ENCODE peak calls at places on chromosomes 1 and 21, in four cellular contexts. B is heart right ventricle, E is stomach, N is uterus. U is an unnamed sample.

GRCh38 chr1:69567847-69568434 is at the start of gene LRRC7:
- DNase-seq in B (peak; percentile 14), E (no peak), N (no peak), U (no peak)

GRCh38 chr1:38923607-38924006 is 18.0 kb downstream of the RHBDL2 start:
- DNase-seq in N (no peak), E (peak; percentile 35), B (no peak), U (no peak)

GRCh38 chr1:8938232-8939117 is 7.2 kb upstream of the CA6 start:
- DNase-seq in B (no peak), E (no peak), N (no peak), U (no peak)

GRCh38 chr1:211420389-211420788 is 71.6 kb downstream of the RD3 start:
- DNase-seq in N (no peak), B (no peak), E (no peak), U (no peak)

GRCh38 chr21:8994640-8995511 is 1526.5 kb upstream of the TPTE start:
- DNase-seq in B (no peak), E (no peak), N (no peak), U (no peak)

GRCh38 chr1:183023601-183024351 is 556 bp downstream of the LAMC1 start:
- DNase-seq in N (peak; percentile 68), E (peak; percentile 85), B (peak; percentile 57), U (peak; percentile 81)

GRCh38 chr1:30527511-30528140 is 195.8 kb downstream of the MATN1 start:
- DNase-seq in N (no peak), B (peak; percentile 56), E (peak; percentile 21), U (no peak)

GRCh38 chr1:248924696-248925532 is 18.9 kb downstream of the PGBD2 start:
- DNase-seq in B (no peak), E (peak; percentile 55), N (no peak), U (no peak)

GRCh38 chr1:42780176-42780575 is 4.6 kb upstream of the TMEM269 start:
- DNase-seq in E (no peak), B (no peak), N (no peak), U (no peak)

GRCh38 chr1:94716966-94717365 is 103.2 kb upstream of the SLC44A3 start:
- DNase-seq in B (no peak), N (no peak), E (no peak), U (no peak)

GRCh38 chr1:99180915-99181314 is 83.4 kb upstream of the PLPPR4 start:
- DNase-seq in N (no peak), E (no peak), B (no peak), U (no peak)

GRCh38 chr1:209076688-209077087 is 506.8 kb upstream of the CAMK1G start:
- DNase-seq in E (no peak), N (no peak), B (no peak), U (no peak)

GRCh38 chr1:172980456-172980855 is 70.3 kb downstream of the TNFSF18 start:
- DNase-seq in E (no peak), N (no peak), B (no peak), U (no peak)

GRCh38 chr1:180167721-180168467 is 13.2 kb downstream of the QSOX1 start:
- DNase-seq in B (no peak), N (peak; percentile 13), E (peak; percentile 89), U (peak; percentile 86)

GRCh38 chr1:181817091-181817490 is 244.4 kb downstream of the ZNF648 start:
- DNase-seq in B (no peak), E (no peak), N (no peak), U (no peak)

GRCh38 chr1:187509091-187509490 is 680.3 kb downstream of the PLA2G4A start:
- DNase-seq in E (no peak), B (no peak), N (no peak), U (no peak)

GRCh38 chr1:65150583-65151263 is 2.7 kb downstream of the AK4 start:
- DNase-seq in B (no peak), N (no peak), E (no peak), U (no peak)

GRCh38 chr1:191240925-191241324 is 763.3 kb upstream of the BRINP3 start:
- DNase-seq in N (no peak), B (no peak), E (no peak), U (no peak)

GRCh38 chr1:207088731-207089626 is at the start of gene C4BPB:
- DNase-seq in E (peak; percentile 71), B (no peak), N (no peak), U (no peak)

GRCh38 chr21:43611598-43612369 is 47.5 kb downstream of the HSF2BP start:
- DNase-seq in E (peak; percentile 78), N (peak; percentile 64), B (peak; percentile 67), U (peak; percentile 54)

GRCh38 chr1:211036701-211037494 is 97.0 kb downstream of the KCNH1 start:
- DNase-seq in B (no peak), E (no peak), N (no peak), U (no peak)

GRCh38 chr1:228830185-228830953 is 95.1 kb downstream of the RHOU start:
- DNase-seq in N (no peak), E (peak; percentile 94), B (no peak), U (peak; percentile 64)

GRCh38 chr1:8702121-8702520 is 115.3 kb downstream of the RERE start:
- DNase-seq in B (no peak), E (peak; percentile 68), N (no peak), U (peak; percentile 64)

GRCh38 chr1:174769961-174770549 is 229.7 kb upstream of the CACYBP start:
- DNase-seq in B (no peak), E (no peak), N (no peak), U (no peak)

GRCh38 chr1:107460009-107460408 is 319.2 kb downstream of the NTNG1 start:
- DNase-seq in N (no peak), B (no peak), E (no peak), U (no peak)

GRCh38 chr1:9792156-9793042 is 31.4 kb downstream of the CLSTN1 start:
- DNase-seq in E (no peak), N (no peak), B (no peak), U (no peak)

DNA sequence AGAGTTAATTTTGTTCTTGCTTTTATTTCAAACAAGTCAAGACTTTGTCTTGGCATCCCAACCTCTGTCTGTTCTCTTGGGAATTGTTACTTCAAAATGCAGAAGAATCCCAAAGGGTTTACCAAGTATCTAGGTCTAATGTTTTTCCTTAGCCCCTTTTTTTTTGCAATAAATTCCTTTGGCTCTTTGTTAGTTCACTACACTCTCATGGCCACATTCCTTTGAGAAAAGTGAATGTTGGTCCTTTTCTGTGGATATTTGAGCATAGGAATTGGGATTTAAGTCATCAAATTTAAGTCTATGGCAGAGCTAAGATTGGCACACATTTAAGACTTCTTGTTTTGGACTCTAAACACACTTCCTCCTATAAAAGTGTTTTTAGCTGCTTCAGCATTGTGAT is 1.8 kb downstream of the BTF3L4 start:
- DNase-seq in N (no peak), B (no peak), E (no peak), U (no peak)
- H3K27ac ChIP-seq in N (no peak overlapping the region), B (no peak overlapping the region), E (no peak overlapping the region), U (no peak overlapping the region)

DNA sequence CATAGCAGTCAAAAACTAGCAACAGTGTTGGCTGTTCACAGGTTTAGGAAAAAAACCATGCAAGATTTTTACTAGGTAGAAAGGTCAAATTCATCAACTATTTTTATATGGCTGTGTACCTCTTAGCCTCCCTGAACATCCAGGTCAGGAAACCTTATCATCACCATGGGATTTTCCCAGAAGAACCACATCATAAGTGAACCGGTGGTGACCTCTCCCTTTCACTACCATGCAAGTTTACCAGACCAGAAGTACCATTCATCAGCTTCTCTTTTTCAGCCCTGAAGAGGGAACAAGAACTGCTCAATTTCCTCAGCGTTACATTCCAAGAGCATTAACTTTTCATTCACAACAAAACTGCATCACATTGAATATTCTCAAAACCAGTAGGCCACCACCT is 5.9 kb downstream of the SSBP3 start:
- DNase-seq in N (no peak), E (no peak), B (no peak), U (no peak)
- H3K4me1 ChIP-seq in N (peaks cover 14% of the 10 kb centered on the region), E (peaks cover 98% of the 10 kb centered on the region), B (peaks cover 89% of the 10 kb centered on the region), U (peaks cover 14% of the 10 kb centered on the region)

DNA sequence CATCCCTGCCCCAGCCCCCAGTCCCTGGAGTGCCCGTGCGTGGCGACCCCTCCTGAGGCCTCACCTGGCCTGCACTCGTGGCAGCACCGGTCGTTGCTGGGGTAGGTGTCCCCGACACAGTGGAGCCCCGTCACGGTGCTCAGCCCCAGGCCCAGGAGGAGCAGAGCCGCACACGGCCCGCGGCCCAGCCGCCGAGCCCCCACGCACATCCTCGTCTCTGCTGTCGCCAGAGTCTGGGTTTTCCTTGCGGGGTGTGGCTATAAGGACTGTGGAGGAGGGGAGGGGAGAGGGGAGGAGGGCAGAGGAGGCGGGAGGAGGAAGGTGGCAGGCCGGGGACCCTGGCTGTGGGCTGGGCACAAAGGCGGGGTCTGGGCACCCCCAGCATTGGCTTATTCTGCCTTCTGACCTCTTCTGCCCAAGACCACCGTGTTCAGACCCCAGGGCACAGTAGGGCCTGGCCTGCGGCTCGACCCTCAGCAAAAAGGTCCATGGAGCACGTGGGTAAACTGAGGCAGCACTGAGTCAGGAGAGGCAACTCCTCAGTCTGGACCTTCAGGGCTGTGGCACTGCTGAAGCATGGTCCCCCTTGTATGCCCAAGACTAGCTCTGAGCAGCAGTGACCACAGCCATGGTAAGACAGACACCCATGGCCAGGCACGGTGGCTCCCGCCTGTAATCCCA is at the start of gene TNFRSF4:
- DNase-seq in N (no peak), E (no peak), B (peak; percentile 14), U (no peak)
- H3K4me3 ChIP-seq in N (no peak within 1 kb of the TSS), E (peak within 1 kb of the TSS; percentile 35), B (peak within 1 kb of the TSS; percentile 59), U (peak within 1 kb of the TSS; percentile 33)

DNA sequence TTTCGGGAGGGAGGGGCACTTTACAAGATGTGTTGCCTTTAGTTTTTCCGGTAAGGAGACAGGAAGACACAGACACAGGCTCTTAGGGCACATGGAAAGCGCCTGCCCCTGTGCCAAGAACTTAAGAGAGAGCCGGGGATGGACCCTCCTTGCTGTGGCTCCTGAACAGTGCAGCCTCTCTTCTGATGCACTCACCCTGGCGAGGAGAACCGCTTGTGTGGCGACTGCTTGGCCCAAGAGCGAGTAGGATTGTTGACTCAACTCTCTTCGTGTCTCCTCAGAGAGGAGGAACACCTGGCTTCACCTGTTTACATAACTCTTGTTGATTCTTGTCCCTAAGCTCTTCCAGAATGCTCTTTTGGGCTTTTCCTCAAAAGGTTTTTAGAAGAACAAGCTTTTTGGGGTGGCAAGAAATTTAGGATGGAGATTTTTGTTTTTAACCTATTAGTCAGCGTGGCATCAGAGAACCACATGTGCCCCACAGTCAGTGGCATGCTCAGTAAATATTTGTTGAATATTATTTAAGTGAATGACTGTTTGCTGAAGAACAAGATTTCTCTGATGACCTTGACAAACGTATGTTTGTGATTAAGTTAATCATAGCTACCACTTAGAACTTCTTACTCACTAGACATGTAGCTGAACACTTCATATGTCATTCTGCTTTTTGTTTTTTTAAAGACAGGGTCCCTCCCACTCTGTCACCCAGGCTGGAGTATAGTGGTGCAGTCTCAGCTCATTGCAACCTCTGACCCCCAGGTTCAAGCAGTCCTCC is 60.6 kb downstream of the NFIA start:
- DNase-seq in N (no peak), E (no peak), B (no peak), U (peak; percentile 31)
- H3K27ac ChIP-seq in N (no peak overlapping the region), E (peak overlapping the region; percentile 36), B (no peak overlapping the region), U (peak overlapping the region; percentile 11)

DNA sequence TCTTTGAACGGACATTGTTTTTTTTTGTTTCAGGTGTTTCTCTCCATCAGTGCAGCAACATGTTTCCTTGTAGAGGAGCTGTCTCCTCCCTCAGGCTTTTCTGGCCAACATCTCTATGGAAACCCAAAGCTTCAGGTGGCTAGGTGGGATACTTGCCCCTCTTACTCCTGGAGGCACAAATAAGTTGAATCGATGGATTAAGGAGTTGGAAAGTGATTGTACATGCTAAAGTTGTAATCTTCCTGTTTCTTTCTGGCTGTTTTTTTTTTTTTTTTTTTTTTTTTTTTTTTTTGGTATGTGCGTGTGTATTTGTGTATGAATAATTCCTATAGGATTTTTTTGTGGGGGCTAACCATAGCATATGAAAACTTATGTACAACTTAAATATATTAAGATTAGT is 10.6 kb downstream of the USP25 start:
- DNase-seq in E (no peak), N (no peak), B (no peak), U (no peak)
- H3K4me1 ChIP-seq in E (peaks cover 85% of the 10 kb centered on the region), N (peaks cover 9% of the 10 kb centered on the region), B (peaks cover 65% of the 10 kb centered on the region), U (peaks cover 11% of the 10 kb centered on the region)